ENCODE peak calls at places on chromosomes 7 and 10, in five cellular contexts. C is H1, F is HepG2, Q is GM12878, U is suprapubic skin. L is an unnamed sample.

GRCh38 chr7:68547181-68547580 is 1051.1 kb upstream of the AUTS2 start:
- DNase-seq in C (no peak), F (no peak), Q (no peak), U (no peak), L (no peak)

GRCh38 chr10:72889391-72889831 is 4.1 kb upstream of the OIT3 start:
- DNase-seq in C (no peak), F (no peak), Q (no peak), U (no peak), L (no peak)

GRCh38 chr7:136214356-136214755 is 237.2 kb upstream of the MTPN start:
- DNase-seq in C (no peak), F (no peak), Q (no peak), U (no peak), L (no peak)

GRCh38 chr7:18212788-18213187 is 185.1 kb upstream of the PRPS1L1 start:
- DNase-seq in C (no peak), F (no peak), Q (no peak), U (no peak), L (no peak)

GRCh38 chr7:101667399-101667798 is 38.3 kb upstream of the MYL10 start:
- DNase-seq in C (no peak), F (no peak), Q (no peak), U (no peak), L (no peak)

GRCh38 chr10:14086596-14086995 is 244.1 kb downstream of the FRMD4A start:
- DNase-seq in C (no peak), F (no peak), Q (no peak), U (no peak), L (no peak)

GRCh38 chr10:63765126-63765525 is 243.9 kb downstream of the REEP3 start:
- DNase-seq in C (no peak), F (no peak), Q (no peak), U (no peak), L (no peak)

GRCh38 chr10:77939561-77940001 is 13.0 kb upstream of the DLG5 start:
- DNase-seq in C (no peak), F (no peak), Q (no peak), U (peak), L (peak)

GRCh38 chr7:104848386-104848990 is 165.5 kb upstream of the KMT2E start:
- DNase-seq in C (peak), F (peak), Q (no peak), U (no peak), L (no peak)

GRCh38 chr7:157483971-157484410 is 147.2 kb downstream of the DNAJB6 start:
- DNase-seq in C (peak), F (no peak), Q (no peak), U (no peak), L (peak)

GRCh38 chr10:42954776-42955492 is 121.9 kb upstream of the RET start:
- DNase-seq in C (peak), F (no peak), Q (no peak), U (peak), L (peak)

GRCh38 chr10:15813415-15813814 is 46.9 kb downstream of the MINDY3 start:
- DNase-seq in C (no peak), F (no peak), Q (no peak), U (no peak), L (no peak)

GRCh38 chr7:117531845-117532244 is 52.0 kb downstream of the CFTR start:
- DNase-seq in C (no peak), F (no peak), Q (no peak), U (no peak), L (no peak)

GRCh38 chr7:106773228-106773627 is 91.9 kb upstream of the PIK3CG start:
- DNase-seq in C (no peak), F (no peak), Q (no peak), U (no peak), L (no peak)

GRCh38 chr7:107528461-107528860 is 35.3 kb downstream of the COG5 start:
- DNase-seq in C (no peak), F (peak), Q (no peak), U (no peak), L (no peak)

GRCh38 chr7:157558875-157559595 is 222.2 kb downstream of the DNAJB6 start:
- DNase-seq in C (no peak), F (peak), Q (no peak), U (peak), L (peak)

GRCh38 chr10:59839576-59839975 is 66.8 kb downstream of the CCDC6 start:
- DNase-seq in C (no peak), F (no peak), Q (no peak), U (no peak), L (no peak)

GRCh38 chr7:149196151-149196704 is 882 bp downstream of the ZNF282 start:
- DNase-seq in C (no peak), F (no peak), Q (no peak), U (no peak), L (peak)

GRCh38 chr7:18320422-18320821 is 175.1 kb upstream of the HDAC9 start:
- DNase-seq in C (no peak), F (no peak), Q (no peak), U (no peak), L (no peak)

GRCh38 chr7:132489776-132490237 is 86.5 kb downstream of the PLXNA4 start:
- DNase-seq in C (no peak), F (no peak), Q (no peak), U (no peak), L (no peak)

GRCh38 chr7:31027161-31027965 is 24.7 kb upstream of the ADCYAP1R1 start:
- DNase-seq in C (peak), F (no peak), Q (no peak), U (no peak), L (peak)

GRCh38 chr7:149701495-149702240 is 71.7 kb downstream of the ZNF467 start:
- DNase-seq in C (peak), F (no peak), Q (no peak), U (no peak), L (no peak)

GRCh38 chr10:95650232-95650631 is 6.3 kb downstream of the ALDH18A1 start:
- DNase-seq in C (no peak), F (no peak), Q (no peak), U (no peak), L (no peak)

GRCh38 chr7:46352335-46352954 is 431.4 kb upstream of the IGFBP3 start:
- DNase-seq in C (no peak), F (peak), Q (peak), U (no peak), L (no peak)

GRCh38 chr7:18320971-18321567 is 174.5 kb upstream of the HDAC9 start:
- DNase-seq in C (no peak), F (peak), Q (no peak), U (no peak), L (no peak)

GRCh38 chr7:141558544-141559183 is 7.5 kb downstream of the AGK start:
- DNase-seq in C (no peak), F (no peak), Q (peak), U (no peak), L (no peak)

GRCh38 chr10:91796332-91797076 is 1.7 kb upstream of the TNKS2 start:
- DNase-seq in C (peak), F (peak), Q (peak), U (no peak), L (peak)

GRCh38 chr7:125695631-125696030 is 766.0 kb upstream of the POT1 start:
- DNase-seq in C (no peak), F (no peak), Q (no peak), U (no peak), L (no peak)

GRCh38 chr7:84372155-84372621 is 177.6 kb upstream of the SEMA3A start:
- DNase-seq in C (no peak), F (no peak), Q (no peak), U (no peak), L (no peak)

GRCh38 chr10:119364941-119365340 is 157.6 kb downstream of the GRK5 start:
- DNase-seq in C (no peak), F (no peak), Q (no peak), U (no peak), L (no peak)

GRCh38 chr7:107045195-107045960 is 873 bp downstream of the PRKAR2B start:
- DNase-seq in C (no peak), F (no peak), Q (no peak), U (no peak), L (no peak)

DNA sequence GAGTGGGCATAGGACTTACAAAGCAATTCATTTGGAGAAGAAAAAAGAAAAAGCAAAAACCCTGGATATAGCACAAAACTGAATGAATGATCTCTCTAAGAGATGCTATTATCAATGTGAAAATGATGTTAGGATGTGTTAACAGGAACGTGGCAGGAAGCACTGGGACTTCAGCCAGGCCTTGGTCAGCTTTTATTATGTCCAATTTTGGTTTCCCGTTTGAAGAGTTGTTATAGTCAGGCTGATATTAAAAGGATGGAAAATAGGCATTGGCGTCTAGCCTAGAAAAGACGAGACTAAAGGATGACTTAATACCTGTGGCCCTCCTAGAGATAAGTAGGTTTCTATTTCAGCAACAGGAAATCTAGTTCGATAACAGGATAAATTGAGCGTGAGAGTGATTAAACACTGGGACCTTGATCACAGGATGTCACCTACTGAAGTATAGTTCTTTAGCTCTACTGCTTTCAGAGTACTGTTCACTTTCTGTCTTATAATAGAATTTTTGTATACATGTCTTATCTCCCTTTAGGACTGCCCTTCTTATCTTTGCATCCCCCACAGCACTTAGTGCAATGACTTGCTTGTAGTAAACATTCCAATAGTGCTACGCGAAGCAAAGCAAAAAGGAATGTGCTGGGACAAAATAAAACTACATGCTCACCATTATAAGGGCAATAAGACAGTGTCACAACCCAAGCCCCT is 99.8 kb upstream of the AGBL3 start:
- DNase-seq in C (no peak), F (peak), Q (no peak), U (no peak), L (peak)
- TF ChIP-seq EP300 in C (no peak), F (no peak), Q (no peak), U (no peak), L (no peak)

GRCh38 chr10:102394079-102394800 is 1.3 kb upstream of the NFKB2 start:
- DNase-seq in C (peak), F (peak), Q (peak), U (peak), L (peak)

GRCh38 chr10:102395677-102396197 is at the start of gene NFKB2:
- DNase-seq in C (no peak), F (no peak), Q (no peak), U (no peak), L (no peak)

GRCh38 chr10:102393411-102394078 is 2.0 kb upstream of the NFKB2 start:
- DNase-seq in C (no peak), F (no peak), Q (no peak), U (no peak), L (no peak)

GRCh38 chr10:102396251-102396650 is 746 bp downstream of the NFKB2 start:
- DNase-seq in C (no peak), F (no peak), Q (no peak), U (peak), L (no peak)

DNA sequence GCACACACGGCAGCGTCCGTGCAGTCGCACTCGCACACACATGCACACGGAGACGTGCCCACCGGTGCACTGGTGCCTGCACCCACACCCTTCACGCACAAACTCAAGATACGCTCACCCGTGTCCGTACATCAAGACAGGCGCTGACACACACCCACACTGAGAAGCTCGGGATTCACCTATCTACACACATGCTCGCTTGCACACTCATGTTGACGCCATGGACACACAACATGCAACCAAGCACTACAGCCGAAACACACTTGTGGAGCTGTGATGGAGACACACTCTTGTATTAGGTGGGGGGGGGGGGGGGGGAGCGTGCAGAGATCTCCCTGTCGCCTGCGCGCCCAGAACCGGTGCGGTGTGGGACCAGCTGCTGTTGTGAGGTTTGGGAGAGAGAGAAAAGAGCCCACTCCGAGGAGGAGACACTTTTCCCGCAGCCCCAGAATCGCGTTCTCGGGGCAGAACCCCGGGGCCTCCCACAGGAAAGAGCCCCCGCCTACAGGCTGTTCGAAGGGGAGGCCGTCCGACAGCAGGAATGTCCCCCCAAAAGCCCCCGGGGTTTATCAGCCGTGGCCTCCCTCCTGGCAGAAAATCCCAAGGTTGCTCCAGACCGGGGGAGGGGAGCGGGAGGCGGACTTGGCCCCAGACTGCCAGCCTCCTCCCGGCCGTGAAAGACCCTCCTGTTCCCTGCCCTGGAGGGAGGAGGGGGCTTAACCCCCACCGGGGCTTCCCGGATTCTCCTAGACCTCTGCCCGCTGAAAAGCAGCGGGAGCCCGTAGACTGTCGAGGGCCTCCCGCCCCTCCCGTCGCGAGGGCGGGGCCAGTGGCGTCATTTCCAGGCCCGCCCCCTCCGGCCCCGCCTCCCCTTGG is 466 bp upstream of the NFKB2 start:
- DNase-seq in C (peak), F (peak), Q (peak), U (peak), L (peak)
- TF ChIP-seq POLR2A in C (peak), F (no peak), Q (peak), U (peak), L (peak)

GRCh38 chr10:99996934-99997648 is 12.7 kb downstream of the DNMBP start:
- DNase-seq in C (no peak), F (no peak), Q (no peak), U (no peak), L (no peak)

GRCh38 chr10:99999319-100000108 is 10.2 kb downstream of the DNMBP start:
- DNase-seq in C (no peak), F (no peak), Q (no peak), U (no peak), L (peak)

GRCh38 chr10:99994801-99995200 is 14.9 kb downstream of the DNMBP start:
- DNase-seq in C (no peak), F (no peak), Q (no peak), U (no peak), L (no peak)

GRCh38 chr10:99995713-99996112 is 14.0 kb downstream of the DNMBP start:
- DNase-seq in C (no peak), F (no peak), Q (no peak), U (no peak), L (no peak)

DNA sequence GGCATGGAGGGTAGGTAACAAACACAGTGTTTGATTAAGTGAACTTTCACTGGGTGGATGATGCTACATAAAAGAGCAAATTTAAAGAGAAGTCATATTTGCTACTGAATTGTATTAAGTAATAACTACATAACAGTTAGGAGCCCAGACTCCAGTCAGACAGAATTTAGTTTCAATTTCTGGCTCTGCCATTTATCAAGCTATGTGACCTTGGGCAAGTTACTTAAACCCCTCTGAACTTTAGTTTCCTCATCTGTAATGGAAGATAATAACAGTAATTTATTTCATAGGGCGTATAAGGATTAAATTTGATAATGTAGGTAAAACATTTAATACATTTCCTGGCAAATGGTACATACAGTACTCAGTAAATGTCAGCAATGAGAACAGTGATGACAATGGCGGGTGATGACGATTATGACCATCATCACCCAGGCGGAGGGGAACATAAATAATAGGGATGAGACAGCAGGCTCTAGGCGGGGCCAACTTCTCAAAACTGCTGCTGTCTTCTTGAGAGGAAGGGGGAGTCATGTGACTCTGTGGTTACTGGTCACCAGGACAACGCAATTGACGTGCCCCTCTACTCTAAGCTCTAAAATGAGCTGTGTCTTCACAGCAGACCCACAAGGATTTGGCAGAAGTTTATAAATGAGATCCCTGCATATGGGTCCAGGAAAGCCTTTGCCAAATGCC is 15.6 kb downstream of the DNMBP start:
- DNase-seq in C (no peak), F (no peak), Q (peak), U (peak), L (peak)
- TF ChIP-seq EP300 in C (no peak), F (no peak), Q (no peak), U (no peak), L (peak)

GRCh38 chr7:55192718-55193117 is 172.4 kb upstream of the LANCL2 start:
- DNase-seq in C (peak), F (no peak), Q (no peak), U (no peak), L (no peak)
- TF ChIP-seq POLR2A in C (no peak), F (no peak), Q (no peak), U (no peak), L (no peak)

GRCh38 chr10:32501906-32502305 is 56.0 kb downstream of the CCDC7 start:
- DNase-seq in C (no peak), F (peak), Q (no peak), U (no peak), L (no peak)
- TF ChIP-seq EP300 in C (no peak), F (no peak), Q (no peak), U (no peak), L (no peak)

DNA sequence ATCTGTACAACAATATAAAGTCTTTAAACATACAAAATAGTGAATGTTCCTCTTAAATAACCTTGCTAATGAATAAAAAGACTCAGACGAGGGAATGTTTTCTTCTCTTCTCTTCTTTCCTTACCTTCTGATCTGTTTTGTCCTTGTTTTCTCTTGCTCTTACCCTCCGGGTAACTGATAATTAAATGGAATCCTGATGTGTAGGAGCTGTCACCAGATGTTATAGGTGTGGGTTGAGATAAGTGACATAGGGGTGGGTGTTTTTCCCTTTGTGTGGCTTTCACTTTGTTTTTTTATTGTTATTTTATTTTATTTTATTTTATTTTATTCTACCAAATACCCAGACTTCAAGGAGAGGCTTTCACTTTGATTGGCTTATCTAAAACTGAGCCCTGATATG is 25.4 kb downstream of the ANLN start:
- DNase-seq in C (no peak), F (no peak), Q (no peak), U (no peak), L (no peak)
- TF ChIP-seq POLR2A in C (no peak), F (no peak), Q (no peak), U (no peak), L (no peak)

DNA sequence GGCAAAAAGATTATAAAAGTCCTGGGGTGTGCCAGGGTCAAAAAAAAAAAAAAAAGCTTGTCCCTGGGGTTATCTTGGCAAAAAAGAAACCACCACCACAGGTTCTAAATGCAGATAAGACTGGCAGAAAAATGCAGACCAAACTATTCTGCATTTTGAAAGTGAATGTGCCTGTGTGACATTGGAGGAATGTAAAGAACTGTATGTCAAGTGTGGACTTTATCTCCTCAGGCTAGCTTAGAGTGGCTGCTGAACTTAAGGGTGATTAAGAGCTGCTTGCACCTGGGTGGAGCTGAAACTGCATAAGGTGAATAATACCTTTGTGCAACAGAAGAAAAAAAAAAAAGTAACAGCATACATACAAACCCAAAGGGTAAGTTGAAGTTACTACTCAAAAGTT is 1.3 kb upstream of the NAPEPLD start:
- DNase-seq in C (no peak), F (peak), Q (no peak), U (no peak), L (no peak)
- TF ChIP-seq EP300 in C (no peak), F (no peak), Q (no peak), U (no peak), L (no peak)

GRCh38 chr10:22319559-22320558 is 1.0 kb upstream of the BMI1 start:
- DNase-seq in C (no peak), F (no peak), Q (no peak), U (no peak), L (no peak)
- TF ChIP-seq POLR2A in C (no peak), F (no peak), Q (no peak), U (no peak), L (no peak)

L was measured in sigmoid colon.